ENCODE peak calls at places on chromosomes 7 and 10, in seven cellular contexts. One of them, this sample, is unnamed.

GRCh38 chr7:75971961-75972763 is 22.2 kb downstream of the TMEM120A start:
- DNase-seq in IMR-90: no peak
- DNase-seq in suprapubic skin: peak; percentile 92
- DNase-seq in progenitor cell of endocrine pancreas: no peak
- DNase-seq in foreskin keratinocyte: no peak
- DNase-seq in mesothelial cell of epicardium: no peak
- DNase-seq in cardiac muscle cell: peak; percentile 67
- DNase-seq in this sample: no peak

GRCh38 chr7:104535841-104536240 is 207.4 kb downstream of the LHFPL3 start:
- DNase-seq in IMR-90: no peak
- DNase-seq in suprapubic skin: no peak
- DNase-seq in progenitor cell of endocrine pancreas: no peak
- DNase-seq in foreskin keratinocyte: no peak
- DNase-seq in mesothelial cell of epicardium: no peak
- DNase-seq in cardiac muscle cell: no peak
- DNase-seq in this sample: no peak

GRCh38 chr7:102115931-102116330 is 170.7 kb upstream of the SH2B2 start:
- DNase-seq in IMR-90: no peak
- DNase-seq in suprapubic skin: no peak
- DNase-seq in progenitor cell of endocrine pancreas: no peak
- DNase-seq in foreskin keratinocyte: no peak
- DNase-seq in mesothelial cell of epicardium: no peak
- DNase-seq in cardiac muscle cell: no peak
- DNase-seq in this sample: no peak

GRCh38 chr10:99930731-99931550 is 78.8 kb downstream of the DNMBP start:
- DNase-seq in IMR-90: peak; percentile 44
- DNase-seq in suprapubic skin: no peak
- DNase-seq in progenitor cell of endocrine pancreas: peak; percentile 82
- DNase-seq in foreskin keratinocyte: peak; percentile 87
- DNase-seq in mesothelial cell of epicardium: peak; percentile 42
- DNase-seq in cardiac muscle cell: no peak
- DNase-seq in this sample: no peak

GRCh38 chr7:56287429-56288138 is 171.4 kb upstream of the NUPR2 start:
- DNase-seq in IMR-90: no peak
- DNase-seq in suprapubic skin: no peak
- DNase-seq in progenitor cell of endocrine pancreas: no peak
- DNase-seq in foreskin keratinocyte: peak; percentile 6
- DNase-seq in mesothelial cell of epicardium: no peak
- DNase-seq in cardiac muscle cell: no peak
- DNase-seq in this sample: no peak

GRCh38 chr10:81450651-81451050 is 424.3 kb upstream of the NRG3 start:
- DNase-seq in IMR-90: no peak
- DNase-seq in suprapubic skin: no peak
- DNase-seq in progenitor cell of endocrine pancreas: no peak
- DNase-seq in foreskin keratinocyte: no peak
- DNase-seq in mesothelial cell of epicardium: no peak
- DNase-seq in cardiac muscle cell: no peak
- DNase-seq in this sample: no peak

GRCh38 chr10:92045641-92046106 is 122.1 kb downstream of the BTAF1 start:
- DNase-seq in IMR-90: no peak
- DNase-seq in suprapubic skin: no peak
- DNase-seq in progenitor cell of endocrine pancreas: no peak
- DNase-seq in foreskin keratinocyte: no peak
- DNase-seq in mesothelial cell of epicardium: no peak
- DNase-seq in cardiac muscle cell: no peak
- DNase-seq in this sample: no peak

GRCh38 chr10:78215645-78216044 is 182.0 kb downstream of the RPS24 start:
- DNase-seq in IMR-90: peak; percentile 61
- DNase-seq in suprapubic skin: peak; percentile 85
- DNase-seq in progenitor cell of endocrine pancreas: no peak
- DNase-seq in foreskin keratinocyte: no peak
- DNase-seq in mesothelial cell of epicardium: no peak
- DNase-seq in cardiac muscle cell: peak; percentile 86
- DNase-seq in this sample: peak; percentile 52

GRCh38 chr7:31119249-31119648 is 67.1 kb downstream of the ADCYAP1R1 start:
- DNase-seq in IMR-90: no peak
- DNase-seq in suprapubic skin: peak; percentile 11
- DNase-seq in progenitor cell of endocrine pancreas: no peak
- DNase-seq in foreskin keratinocyte: no peak
- DNase-seq in mesothelial cell of epicardium: no peak
- DNase-seq in cardiac muscle cell: no peak
- DNase-seq in this sample: no peak

GRCh38 chr10:71138126-71138860 is 74.1 kb upstream of the UNC5B start:
- DNase-seq in IMR-90: no peak
- DNase-seq in suprapubic skin: no peak
- DNase-seq in progenitor cell of endocrine pancreas: no peak
- DNase-seq in foreskin keratinocyte: no peak
- DNase-seq in mesothelial cell of epicardium: no peak
- DNase-seq in cardiac muscle cell: no peak
- DNase-seq in this sample: no peak

GRCh38 chr10:86440874-86441838 is 74.6 kb upstream of the GRID1 start:
- DNase-seq in IMR-90: peak; percentile 91
- DNase-seq in suprapubic skin: no peak
- DNase-seq in progenitor cell of endocrine pancreas: no peak
- DNase-seq in foreskin keratinocyte: peak; percentile 81
- DNase-seq in mesothelial cell of epicardium: no peak
- DNase-seq in cardiac muscle cell: peak; percentile 42
- DNase-seq in this sample: peak; percentile 39

GRCh38 chr10:3080608-3081007 is 13.3 kb downstream of the PFKP start:
- DNase-seq in IMR-90: no peak
- DNase-seq in suprapubic skin: no peak
- DNase-seq in progenitor cell of endocrine pancreas: no peak
- DNase-seq in foreskin keratinocyte: no peak
- DNase-seq in mesothelial cell of epicardium: no peak
- DNase-seq in cardiac muscle cell: peak; percentile 29
- DNase-seq in this sample: no peak

GRCh38 chr10:14332895-14333294 is 2.2 kb upstream of the FRMD4A start:
- DNase-seq in IMR-90: no peak
- DNase-seq in suprapubic skin: no peak
- DNase-seq in progenitor cell of endocrine pancreas: no peak
- DNase-seq in foreskin keratinocyte: no peak
- DNase-seq in mesothelial cell of epicardium: no peak
- DNase-seq in cardiac muscle cell: no peak
- DNase-seq in this sample: no peak

GRCh38 chr10:86693721-86694369 is 25.5 kb downstream of the LDB3 start:
- DNase-seq in IMR-90: peak; percentile 51
- DNase-seq in suprapubic skin: no peak
- DNase-seq in progenitor cell of endocrine pancreas: no peak
- DNase-seq in foreskin keratinocyte: no peak
- DNase-seq in mesothelial cell of epicardium: no peak
- DNase-seq in cardiac muscle cell: peak; percentile 73
- DNase-seq in this sample: peak; percentile 63

GRCh38 chr7:31744294-31744874 is 57.4 kb downstream of the PPP1R17 start:
- DNase-seq in IMR-90: peak; percentile 73
- DNase-seq in suprapubic skin: no peak
- DNase-seq in progenitor cell of endocrine pancreas: peak; percentile 42
- DNase-seq in foreskin keratinocyte: peak; percentile 24
- DNase-seq in mesothelial cell of epicardium: peak; percentile 36
- DNase-seq in cardiac muscle cell: peak; percentile 80
- DNase-seq in this sample: peak; percentile 45

GRCh38 chr10:130958981-130959751 is 352.4 kb downstream of the TCERG1L start:
- DNase-seq in IMR-90: no peak
- DNase-seq in suprapubic skin: no peak
- DNase-seq in progenitor cell of endocrine pancreas: no peak
- DNase-seq in foreskin keratinocyte: no peak
- DNase-seq in mesothelial cell of epicardium: no peak
- DNase-seq in cardiac muscle cell: no peak
- DNase-seq in this sample: no peak

GRCh38 chr10:91090761-91091529 is 129.5 kb upstream of the PCGF5 start:
- DNase-seq in IMR-90: no peak
- DNase-seq in suprapubic skin: no peak
- DNase-seq in progenitor cell of endocrine pancreas: no peak
- DNase-seq in foreskin keratinocyte: no peak
- DNase-seq in mesothelial cell of epicardium: no peak
- DNase-seq in cardiac muscle cell: peak; percentile 16
- DNase-seq in this sample: peak; percentile 22

GRCh38 chr10:5684971-5685763 is 529 bp downstream of the TASOR2 start:
- DNase-seq in IMR-90: peak; percentile 75
- DNase-seq in suprapubic skin: peak; percentile 87
- DNase-seq in progenitor cell of endocrine pancreas: peak; percentile 31
- DNase-seq in foreskin keratinocyte: peak; percentile 43
- DNase-seq in mesothelial cell of epicardium: peak; percentile 30
- DNase-seq in cardiac muscle cell: peak; percentile 84
- DNase-seq in this sample: peak; percentile 75

GRCh38 chr10:23338155-23338828 is 6.3 kb downstream of the C10orf67 start:
- DNase-seq in IMR-90: peak; percentile 67
- DNase-seq in suprapubic skin: no peak
- DNase-seq in progenitor cell of endocrine pancreas: no peak
- DNase-seq in foreskin keratinocyte: peak; percentile 79
- DNase-seq in mesothelial cell of epicardium: no peak
- DNase-seq in cardiac muscle cell: peak; percentile 41
- DNase-seq in this sample: peak; percentile 23

GRCh38 chr7:82054544-82054943 is 284.7 kb upstream of the HGF start:
- DNase-seq in IMR-90: peak; percentile 58
- DNase-seq in suprapubic skin: no peak
- DNase-seq in progenitor cell of endocrine pancreas: no peak
- DNase-seq in foreskin keratinocyte: no peak
- DNase-seq in mesothelial cell of epicardium: no peak
- DNase-seq in cardiac muscle cell: no peak
- DNase-seq in this sample: no peak

DNA sequence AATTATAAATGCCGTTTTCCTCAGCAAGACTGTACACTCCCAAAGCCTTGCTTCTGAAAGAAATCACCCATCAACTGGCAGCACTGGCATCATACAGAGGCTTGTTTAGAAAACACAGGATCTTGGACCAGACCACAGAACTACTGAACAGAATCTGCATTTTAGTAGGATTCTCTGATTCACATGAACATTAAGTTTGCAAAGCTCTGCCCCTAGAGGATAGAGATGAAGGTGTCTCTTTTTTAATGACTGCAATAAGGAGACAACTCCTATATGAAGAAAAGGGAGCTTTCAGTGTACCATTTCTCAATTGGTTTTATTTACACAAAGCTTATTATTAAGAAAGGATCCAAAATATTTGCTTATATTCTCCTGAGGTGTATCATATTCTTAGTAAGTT is 172.7 kb downstream of the AGMO start:
- DNase-seq in IMR-90: no peak
- DNase-seq in suprapubic skin: no peak
- DNase-seq in progenitor cell of endocrine pancreas: no peak
- DNase-seq in foreskin keratinocyte: no peak
- DNase-seq in mesothelial cell of epicardium: no peak
- DNase-seq in cardiac muscle cell: no peak
- DNase-seq in this sample: no peak
- TF ChIP-seq CTCF in IMR-90: no peak
- TF ChIP-seq CTCF in suprapubic skin: no peak
- TF ChIP-seq CTCF in progenitor cell of endocrine pancreas: peak; percentile 11
- TF ChIP-seq CTCF in foreskin keratinocyte: no peak
- TF ChIP-seq CTCF in mesothelial cell of epicardium: no peak
- TF ChIP-seq CTCF in cardiac muscle cell: no peak
- TF ChIP-seq CTCF in this sample: peak; percentile 17

DNA sequence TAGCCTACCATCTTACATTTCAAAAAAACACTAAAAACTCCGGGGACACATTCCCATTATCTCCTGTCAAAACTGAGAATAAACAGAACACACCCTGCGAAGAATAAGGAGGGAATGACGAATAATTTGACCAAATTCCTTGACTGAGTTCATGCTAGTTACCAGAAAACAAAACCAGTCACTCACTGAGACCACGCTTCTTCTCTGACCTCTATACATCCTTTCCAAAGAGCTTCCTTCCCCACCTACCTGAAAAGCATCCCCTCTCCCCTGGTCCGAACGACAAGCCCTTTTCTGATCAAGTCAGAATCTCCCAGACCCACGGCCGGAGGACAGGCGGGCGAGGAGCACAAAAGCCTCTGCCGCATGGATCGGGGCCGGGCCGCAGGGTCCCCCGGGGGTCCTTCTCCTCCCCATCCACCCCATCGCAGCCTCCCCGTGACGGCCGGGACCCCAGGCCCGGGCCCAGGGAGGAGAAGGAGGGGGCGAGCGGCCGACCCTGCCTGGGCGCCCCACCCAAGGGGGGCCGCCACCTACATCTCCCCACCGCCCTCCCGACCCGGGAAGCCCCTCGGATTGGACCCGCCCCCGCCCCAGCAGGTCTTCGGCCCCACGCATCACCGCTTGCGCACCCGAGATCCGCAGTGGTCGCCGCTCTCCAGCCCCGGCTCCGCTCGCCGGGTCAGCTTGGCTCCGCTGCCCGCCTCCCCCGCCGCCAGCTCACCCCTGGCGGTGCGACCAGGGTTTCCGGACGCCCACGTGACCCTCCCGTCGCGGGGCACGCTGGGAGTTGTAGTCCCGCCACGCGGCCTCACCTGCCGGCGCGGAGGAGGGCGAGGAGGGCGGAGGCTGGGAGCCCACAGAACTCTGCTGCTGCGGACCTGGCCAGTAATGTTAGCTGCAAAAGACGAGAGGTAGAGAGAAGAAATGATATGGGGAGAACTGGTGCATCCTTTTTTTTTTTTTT is at the start of gene SLC37A3:
- DNase-seq in IMR-90: peak; percentile 72
- DNase-seq in suprapubic skin: peak; percentile 87
- DNase-seq in progenitor cell of endocrine pancreas: peak; percentile 88
- DNase-seq in foreskin keratinocyte: no peak
- DNase-seq in mesothelial cell of epicardium: peak; percentile 82
- DNase-seq in cardiac muscle cell: peak; percentile 87
- DNase-seq in this sample: peak; percentile 65
- TF ChIP-seq CTCF in IMR-90: peak; percentile 14
- TF ChIP-seq CTCF in suprapubic skin: peak; percentile 8
- TF ChIP-seq CTCF in progenitor cell of endocrine pancreas: peak; percentile 16
- TF ChIP-seq CTCF in foreskin keratinocyte: no peak
- TF ChIP-seq CTCF in mesothelial cell of epicardium: no peak
- TF ChIP-seq CTCF in cardiac muscle cell: no peak
- TF ChIP-seq CTCF in this sample: no peak

GRCh38 chr7:71746004-71746403 is 614.1 kb downstream of the GALNT17 start:
- DNase-seq in IMR-90: no peak
- DNase-seq in suprapubic skin: no peak
- DNase-seq in progenitor cell of endocrine pancreas: no peak
- DNase-seq in foreskin keratinocyte: no peak
- DNase-seq in mesothelial cell of epicardium: no peak
- DNase-seq in cardiac muscle cell: no peak
- DNase-seq in this sample: no peak
- TF ChIP-seq CTCF in IMR-90: no peak
- TF ChIP-seq CTCF in suprapubic skin: no peak
- TF ChIP-seq CTCF in progenitor cell of endocrine pancreas: no peak
- TF ChIP-seq CTCF in foreskin keratinocyte: no peak
- TF ChIP-seq CTCF in mesothelial cell of epicardium: no peak
- TF ChIP-seq CTCF in cardiac muscle cell: no peak
- TF ChIP-seq CTCF in this sample: no peak

GRCh38 chr10:62413048-62413447 is 38.9 kb downstream of the ZNF365 start:
- DNase-seq in IMR-90: no peak
- DNase-seq in suprapubic skin: no peak
- DNase-seq in progenitor cell of endocrine pancreas: no peak
- DNase-seq in foreskin keratinocyte: no peak
- DNase-seq in mesothelial cell of epicardium: no peak
- DNase-seq in cardiac muscle cell: no peak
- DNase-seq in this sample: no peak

GRCh38 chr10:62413652-62414051 is 39.5 kb downstream of the ZNF365 start:
- DNase-seq in IMR-90: no peak
- DNase-seq in suprapubic skin: no peak
- DNase-seq in progenitor cell of endocrine pancreas: no peak
- DNase-seq in foreskin keratinocyte: no peak
- DNase-seq in mesothelial cell of epicardium: no peak
- DNase-seq in cardiac muscle cell: no peak
- DNase-seq in this sample: no peak

DNA sequence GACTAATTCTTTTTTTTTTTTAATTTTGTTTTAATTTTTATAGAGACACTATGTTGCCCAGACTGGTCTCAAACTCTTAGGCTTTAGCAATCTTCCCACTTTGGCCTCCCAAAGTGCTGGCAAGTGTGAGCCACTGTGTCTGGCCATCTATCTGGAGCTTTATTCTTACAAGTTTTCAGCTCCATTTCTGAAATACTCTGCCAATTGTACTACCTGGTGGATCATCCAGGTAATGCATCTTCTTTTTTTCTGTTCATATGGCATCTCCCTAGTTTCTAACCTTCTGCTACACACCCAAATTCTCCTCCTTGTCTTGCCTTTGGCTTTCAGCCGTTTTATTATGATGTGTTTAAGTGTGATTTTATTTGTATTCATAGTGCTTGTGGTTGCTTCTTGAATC is 40.2 kb downstream of the ZNF365 start:
- DNase-seq in IMR-90: no peak
- DNase-seq in suprapubic skin: no peak
- DNase-seq in progenitor cell of endocrine pancreas: no peak
- DNase-seq in foreskin keratinocyte: no peak
- DNase-seq in mesothelial cell of epicardium: no peak
- DNase-seq in cardiac muscle cell: no peak
- DNase-seq in this sample: peak; percentile 22
- TF ChIP-seq CTCF in IMR-90: no peak
- TF ChIP-seq CTCF in suprapubic skin: peak; percentile 20
- TF ChIP-seq CTCF in progenitor cell of endocrine pancreas: no peak
- TF ChIP-seq CTCF in foreskin keratinocyte: peak; percentile 58
- TF ChIP-seq CTCF in mesothelial cell of epicardium: no peak
- TF ChIP-seq CTCF in cardiac muscle cell: no peak
- TF ChIP-seq CTCF in this sample: no peak